ENCODE peak calls at places on chromosomes 12 and 14, in nine cellular contexts. N, D, F, E, Y, S, U, Z and L are unnamed samples.

GRCh38 chr12:73486256-73486655 is 1051.4 kb upstream of the ATXN7L3B start:
- ATAC-seq in N (no peak), D (no peak), F (no peak), E (no peak), Y (no peak), S (no peak), U (no peak), Z (no peak), L (no peak)

GRCh38 chr12:47234576-47235141 is 154.9 kb upstream of the AMIGO2 start:
- ATAC-seq in N (no peak), D (no peak), F (no peak), E (no peak), Y (no peak), S (no peak), U (peak), Z (peak), L (no peak)

GRCh38 chr12:20472089-20472488 is 103.8 kb downstream of the PDE3A start:
- ATAC-seq in N (no peak), D (peak), F (no peak), E (no peak), Y (no peak), S (no peak), U (no peak), Z (no peak), L (no peak)

GRCh38 chr14:101836131-101836530 is 74.6 kb downstream of the PPP2R5C start:
- ATAC-seq in N (peak), D (peak), F (no peak), E (no peak), Y (no peak), S (peak), U (no peak), Z (peak), L (peak)

GRCh38 chr12:4164591-4165558 is 108.7 kb upstream of the CCND2 start:
- ATAC-seq in N (peak), D (peak), F (peak), E (peak), Y (peak), S (peak), U (peak), Z (peak), L (peak)

GRCh38 chr14:50062438-50063039 is 53.8 kb downstream of the VCPKMT start:
- ATAC-seq in N (peak), D (no peak), F (peak), E (peak), Y (peak), S (peak), U (peak), Z (no peak), L (no peak)

GRCh38 chr14:67729072-67729561 is 27.4 kb downstream of the RDH12 start:
- ATAC-seq in N (no peak), D (no peak), F (no peak), E (no peak), Y (no peak), S (peak), U (peak), Z (peak), L (no peak)

GRCh38 chr14:67491741-67492504 is 3.4 kb upstream of the TMEM229B start:
- ATAC-seq in N (no peak), D (peak), F (no peak), E (no peak), Y (no peak), S (peak), U (no peak), Z (no peak), L (no peak)

GRCh38 chr14:74402264-74403251 is 23.5 kb downstream of the SYNDIG1L start:
- ATAC-seq in N (no peak), D (no peak), F (no peak), E (no peak), Y (no peak), S (no peak), U (no peak), Z (no peak), L (no peak)

GRCh38 chr12:100534625-100535227 is 38.8 kb upstream of the GAS2L3 start:
- ATAC-seq in N (no peak), D (no peak), F (no peak), E (no peak), Y (no peak), S (no peak), U (no peak), Z (no peak), L (no peak)

GRCh38 chr14:25050494-25051170 is 685 bp upstream of the STXBP6 start:
- ATAC-seq in N (no peak), D (peak), F (no peak), E (no peak), Y (no peak), S (no peak), U (no peak), Z (peak), L (no peak)

GRCh38 chr12:51548241-51548640 is 42.8 kb upstream of the SCN8A start:
- ATAC-seq in N (no peak), D (no peak), F (no peak), E (no peak), Y (no peak), S (no peak), U (no peak), Z (no peak), L (no peak)

GRCh38 chr12:26043139-26044006 is 81.5 kb downstream of the BHLHE41 start:
- ATAC-seq in N (no peak), D (no peak), F (no peak), E (no peak), Y (no peak), S (no peak), U (no peak), Z (no peak), L (no peak)

GRCh38 chr12:102958073-102958829 is 777 bp downstream of the ASCL1 start:
- ATAC-seq in N (no peak), D (no peak), F (no peak), E (peak), Y (no peak), S (peak), U (peak), Z (peak), L (no peak)

GRCh38 chr14:101462726-101463565 is 98.3 kb upstream of the DIO3 start:
- ATAC-seq in N (no peak), D (no peak), F (no peak), E (no peak), Y (no peak), S (no peak), U (no peak), Z (no peak), L (peak)

GRCh38 chr14:35114036-35114435 is 7.8 kb downstream of the PPP2R3C start:
- ATAC-seq in N (no peak), D (no peak), F (no peak), E (no peak), Y (no peak), S (no peak), U (no peak), Z (no peak), L (no peak)

GRCh38 chr12:73421832-73422231 is 1115.8 kb upstream of the ATXN7L3B start:
- ATAC-seq in N (peak), D (no peak), F (no peak), E (no peak), Y (peak), S (no peak), U (no peak), Z (no peak), L (no peak)

GRCh38 chr14:68964300-68965093 is 14.6 kb downstream of the ACTN1 start:
- ATAC-seq in N (no peak), D (peak), F (no peak), E (no peak), Y (no peak), S (no peak), U (peak), Z (no peak), L (no peak)

GRCh38 chr14:102442241-102443211 is 67.0 kb downstream of the ANKRD9 start:
- ATAC-seq in N (no peak), D (no peak), F (no peak), E (no peak), Y (no peak), S (no peak), U (no peak), Z (no peak), L (no peak)

GRCh38 chr12:6631549-6631961 is 4.2 kb downstream of the LPAR5 start:
- ATAC-seq in N (no peak), D (peak), F (peak), E (peak), Y (no peak), S (no peak), U (no peak), Z (no peak), L (no peak)

GRCh38 chr14:91906374-91906773 is 39.0 kb upstream of the TC2N start:
- ATAC-seq in N (no peak), D (no peak), F (no peak), E (no peak), Y (no peak), S (no peak), U (no peak), Z (no peak), L (no peak)

GRCh38 chr12:2503036-2503435 is 291.7 kb upstream of the FKBP4 start:
- ATAC-seq in N (no peak), D (no peak), F (no peak), E (no peak), Y (no peak), S (no peak), U (no peak), Z (no peak), L (no peak)